ENCODE peak calls at places on chromosome 20, in four cellular contexts. S is mesothelial cell of epicardium, M is NCI-H446 treated with DMSO at 0.1 percent for 48 hours, J is left ventricle myocardium superior. G is an unnamed sample.
A peak's percentile ranks its signal among the peaks of the same experiment; 100 is the strongest.

GRCh38 chr20:38044685-38045084 is 11.1 kb downstream of the RPRD1B start:
- DNase-seq in S (no peak), M (no peak), J (no peak), G (no peak)

GRCh38 chr20:47620808-47621805 is 119.4 kb downstream of the NCOA3 start:
- DNase-seq in S (no peak), M (peak; percentile 54), J (no peak), G (no peak)

GRCh38 chr20:57040924-57041323 is 225.5 kb downstream of the BMP7 start:
- DNase-seq in S (no peak), M (no peak), J (no peak), G (no peak)

GRCh38 chr20:45100563-45101245 is at the start of gene KCNS1:
- DNase-seq in S (no peak), M (no peak), J (no peak), G (peak; percentile 79)

GRCh38 chr20:15185322-15185721 is 847.9 kb upstream of the FLRT3 start:
- DNase-seq in S (no peak), M (no peak), J (no peak), G (no peak)

GRCh38 chr20:63529180-63529860 is 7.9 kb downstream of the PTK6 start:
- DNase-seq in S (no peak), M (no peak), J (peak; percentile 23), G (no peak)

GRCh38 chr20:33251496-33251895 is 15.7 kb downstream of the BPIFA1 start:
- DNase-seq in S (no peak), M (peak; percentile 82), J (no peak), G (no peak)

GRCh38 chr20:62782149-62782892 is 14.0 kb upstream of the MRGBP start:
- DNase-seq in S (no peak), M (no peak), J (no peak), G (peak; percentile 55)

GRCh38 chr20:3072530-3073250 is 1.3 kb downstream of the OXT start:
- DNase-seq in S (no peak), M (no peak), J (no peak), G (no peak)

G was measured in WTC11.